ENCODE peak calls at places on chromosomes 5 and 9, in six cellular contexts. X is NCI-H774; E is aorta; L is activated CD4-positive, alpha-beta T cell treated with anti-CD3 and anti-CD28 coated beads for 24 hours; N is nephron progenitor cell; Q is frontal cortex. B is an unnamed sample.

GRCh38 chr9:113589890-113590289 is 126.4 kb downstream of the RGS3 start:
- DNase-seq in X (no peak), E (no peak), Q (no peak), N (no peak), L (no peak), B (no peak)

GRCh38 chr9:111036068-111036789 is 2.0 kb downstream of the LPAR1 start:
- DNase-seq in E (peak), Q (no peak), X (no peak), L (no peak), N (peak), B (peak)

GRCh38 chr5:66689522-66690220 is 93.5 kb downstream of the MAST4 start:
- DNase-seq in L (no peak), N (no peak), E (no peak), X (no peak), Q (no peak), B (no peak)

GRCh38 chr5:57173026-57173317 is 887 bp upstream of the GPBP1 start:
- DNase-seq in L (no peak), N (no peak), Q (no peak), E (no peak), X (no peak), B (no peak)

GRCh38 chr9:137550958-137551655 is 572 bp upstream of the MRPL41 start:
- DNase-seq in N (no peak), Q (no peak), E (no peak), X (peak), L (no peak), B (peak)

GRCh38 chr9:132408521-132408920 is 1.5 kb upstream of the CFAP77 start:
- DNase-seq in N (no peak), E (no peak), L (no peak), X (no peak), Q (no peak), B (no peak)

GRCh38 chr5:145854651-145855258 is 18.1 kb downstream of the GRXCR2 start:
- DNase-seq in E (no peak), X (no peak), N (no peak), L (no peak), Q (no peak), B (no peak)

GRCh38 chr5:4551034-4551433 is 589.1 kb upstream of the ADAMTS16 start:
- DNase-seq in E (no peak), Q (no peak), X (no peak), N (no peak), L (no peak), B (no peak)

GRCh38 chr5:144880513-144880912 is 709.8 kb downstream of the KCTD16 start:
- DNase-seq in Q (no peak), E (no peak), X (no peak), L (no peak), N (no peak), B (no peak)

GRCh38 chr9:130442746-130443455 is 1.9 kb upstream of the ASS1 start:
- DNase-seq in X (no peak), L (no peak), Q (no peak), N (no peak), E (no peak), B (no peak)

GRCh38 chr9:80881350-80881749 is 808.0 kb downstream of the TLE1 start:
- DNase-seq in Q (no peak), E (no peak), L (no peak), X (no peak), N (no peak), B (no peak)

GRCh38 chr9:137049544-137050449 is 3.8 kb upstream of the NPDC1 start:
- DNase-seq in X (peak), L (peak), Q (peak), N (peak), E (peak), B (peak)

GRCh38 chr9:32776201-32776600 is 7.1 kb upstream of the TMEM215 start:
- DNase-seq in X (no peak), L (no peak), N (no peak), Q (no peak), E (no peak), B (no peak)

GRCh38 chr5:55004728-55005127 is 19.3 kb upstream of the GZMK start:
- DNase-seq in X (no peak), Q (no peak), E (no peak), N (no peak), L (no peak), B (no peak)

GRCh38 chr5:135834639-135835529 is at the start of gene SLC25A48:
- DNase-seq in N (peak), E (no peak), X (peak), Q (no peak), L (peak), B (peak)

GRCh38 chr9:27491164-27491563 is 32.9 kb upstream of the IFNK start:
- DNase-seq in L (no peak), E (no peak), N (no peak), X (no peak), Q (no peak), B (no peak)

GRCh38 chr9:22098636-22099332 is 89.7 kb upstream of the CDKN2B start:
- DNase-seq in N (no peak), L (no peak), Q (no peak), X (no peak), E (no peak), B (no peak)

GRCh38 chr9:129576546-129577543 is 44.1 kb downstream of the C9orf50 start:
- DNase-seq in L (no peak), Q (no peak), X (no peak), N (no peak), E (peak), B (no peak)

GRCh38 chr9:126169736-126170135 is 156.9 kb upstream of the MVB12B start:
- DNase-seq in L (no peak), X (no peak), E (no peak), N (no peak), Q (no peak), B (no peak)

GRCh38 chr5:4880304-4880741 is 259.8 kb upstream of the ADAMTS16 start:
- DNase-seq in N (no peak), L (no peak), Q (no peak), X (no peak), E (no peak), B (no peak)

GRCh38 chr5:120465281-120465961 is 1.3 kb downstream of the PRR16 start:
- DNase-seq in X (no peak), E (peak), Q (peak), L (no peak), N (peak), B (no peak)

GRCh38 chr5:120677481-120677880 is 213.4 kb downstream of the PRR16 start:
- DNase-seq in X (no peak), N (no peak), E (no peak), L (no peak), Q (no peak), B (no peak)

GRCh38 chr5:88695232-88695631 is 187.8 kb downstream of the MEF2C start:
- DNase-seq in N (no peak), X (no peak), Q (no peak), L (no peak), E (no peak), B (no peak)

GRCh38 chr9:92141144-92142129 is 26.2 kb upstream of the SPTLC1 start:
- DNase-seq in E (no peak), N (peak), X (peak), Q (no peak), L (no peak), B (peak)

GRCh38 chr9:2132484-2133082 is 117.4 kb downstream of the SMARCA2 start:
- DNase-seq in X (peak), L (no peak), N (no peak), E (no peak), Q (peak), B (peak)

GRCh38 chr9:93288341-93288740 is 104.4 kb downstream of the WNK2 start:
- DNase-seq in L (no peak), X (no peak), N (no peak), E (no peak), Q (peak), B (no peak)

GRCh38 chr9:250625-251024 is 36.0 kb downstream of the DOCK8 start:
- DNase-seq in Q (no peak), L (no peak), N (no peak), X (no peak), E (no peak), B (no peak)

GRCh38 chr5:168123853-168124528 is 167.5 kb upstream of the WWC1 start:
- DNase-seq in E (no peak), Q (no peak), N (no peak), L (no peak), X (no peak), B (no peak)

GRCh38 chr5:42767491-42768105 is 11.0 kb downstream of the CCDC152 start:
- DNase-seq in L (no peak), N (no peak), Q (peak), E (no peak), X (peak), B (peak)

GRCh38 chr9:72894342-72894741 is 58.5 kb downstream of the ALDH1A1 start:
- DNase-seq in X (no peak), E (no peak), N (no peak), Q (no peak), L (no peak), B (no peak)